ENCODE peak calls at places on chromosomes 4 and X, in five cellular contexts. X is hepatocyte, C is GM23248, J is OCI-LY7, W is HCT116. S is an unnamed sample.

GRCh38 chrX:45743081-45743533 is 542.4 kb upstream of the DIPK2B start:
- DNase-seq in X (no peak), C (peak), J (no peak), W (peak), S (no peak)

GRCh38 chr4:123785515-123785914 is 388.9 kb downstream of the SPRY1 start:
- DNase-seq in X (no peak), C (peak), J (no peak), W (no peak), S (peak)

GRCh38 chr4:845836-846251 is 19.9 kb upstream of the CPLX1 start:
- DNase-seq in X (no peak), C (peak), J (no peak), W (no peak), S (no peak)

GRCh38 chrX:56783450-56783831 is 54.4 kb downstream of the NBDY start:
- DNase-seq in X (no peak), C (no peak), J (no peak), W (no peak), S (peak)

GRCh38 chr4:149781150-149781549 is 34.5 kb downstream of the IQCM start:
- DNase-seq in X (no peak), C (peak), J (no peak), W (peak), S (no peak)

GRCh38 chr4:4787421-4787820 is 72.0 kb upstream of the MSX1 start:
- DNase-seq in X (no peak), C (no peak), J (peak), W (no peak), S (no peak)

GRCh38 chrX:20452487-20452886 is 185.8 kb upstream of the RPS6KA3 start:
- DNase-seq in X (no peak), C (no peak), J (no peak), W (no peak), S (no peak)

GRCh38 chr4:94957030-94957429 is 199.3 kb downstream of the BMPR1B start:
- DNase-seq in X (no peak), C (no peak), J (no peak), W (no peak), S (peak)

GRCh38 chr4:175435437-175435836 is 376.6 kb downstream of the GPM6A start:
- DNase-seq in X (no peak), C (no peak), J (peak), W (no peak), S (peak)

GRCh38 chr4:37453361-37454262 is 209.1 kb downstream of the NWD2 start:
- DNase-seq in X (peak), C (peak), J (no peak), W (no peak), S (peak)

GRCh38 chrX:103311401-103311785 is 603 bp upstream of the BEX2 start:
- DNase-seq in X (no peak), C (no peak), J (no peak), W (no peak), S (no peak)
- TF ChIP-seq EZH2phosphoT487 in X (no peak), C (no peak), J (no peak), W (no peak), S (no peak)

DNA sequence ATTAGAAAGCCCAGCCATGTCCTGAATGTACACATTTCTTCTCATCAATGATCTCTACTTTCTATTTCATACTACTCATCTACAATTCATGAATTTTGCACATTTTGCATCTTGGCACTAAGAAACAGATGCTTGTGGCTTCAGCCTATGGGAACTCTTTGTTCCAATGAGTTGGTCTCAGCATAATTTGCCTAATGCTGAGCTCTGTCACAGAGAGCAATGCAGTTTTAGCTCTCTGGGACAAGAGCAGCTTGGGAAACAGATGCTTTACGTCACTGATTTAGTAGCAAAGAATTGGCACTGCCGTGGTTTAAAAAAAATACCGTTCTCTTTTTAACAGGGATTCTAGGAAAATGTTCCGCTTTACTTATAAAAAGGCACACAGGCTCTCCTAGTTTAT is 162.4 kb downstream of the WDFY3 start:
- DNase-seq in X (no peak), C (peak), J (no peak), W (no peak), S (no peak)
- H3K4me3 ChIP-seq in X (no peak), C (peak), J (no peak), W (no peak), S (no peak)

GRCh38 chr4:157664726-157665125 is 444.2 kb downstream of the GRIA2 start:
- DNase-seq in X (no peak), C (peak), J (no peak), W (peak), S (no peak)
- TF ChIP-seq EZH2phosphoT487 in X (no peak), C (no peak), J (no peak), W (no peak), S (no peak)

GRCh38 chr4:80199947-80200346 is 2.6 kb downstream of the PRDM8 start:
- DNase-seq in X (no peak), C (no peak), J (no peak), W (no peak), S (no peak)

GRCh38 chr4:80197132-80197573 is at the start of gene PRDM8:
- DNase-seq in X (no peak), C (peak), J (no peak), W (no peak), S (peak)

GRCh38 chr4:80196259-80197131 is 808 bp upstream of the PRDM8 start:
- DNase-seq in X (no peak), C (no peak), J (no peak), W (no peak), S (peak)

GRCh38 chr4:80199004-80199579 is 1.8 kb downstream of the PRDM8 start:
- DNase-seq in X (no peak), C (no peak), J (no peak), W (no peak), S (no peak)

GRCh38 chr4:80197601-80198444 is 520 bp downstream of the PRDM8 start:
- DNase-seq in X (no peak), C (peak), J (no peak), W (no peak), S (peak)
- H3K4me3 ChIP-seq in X (no peak), C (peak), J (no peak), W (no peak), S (peak)

GRCh38 chr4:42906906-42907774 is 14.6 kb downstream of the GRXCR1 start:
- DNase-seq in X (no peak), C (peak), J (no peak), W (no peak), S (no peak)
- TF ChIP-seq EZH2phosphoT487 in X (no peak), C (no peak), J (no peak), W (no peak), S (no peak)

DNA sequence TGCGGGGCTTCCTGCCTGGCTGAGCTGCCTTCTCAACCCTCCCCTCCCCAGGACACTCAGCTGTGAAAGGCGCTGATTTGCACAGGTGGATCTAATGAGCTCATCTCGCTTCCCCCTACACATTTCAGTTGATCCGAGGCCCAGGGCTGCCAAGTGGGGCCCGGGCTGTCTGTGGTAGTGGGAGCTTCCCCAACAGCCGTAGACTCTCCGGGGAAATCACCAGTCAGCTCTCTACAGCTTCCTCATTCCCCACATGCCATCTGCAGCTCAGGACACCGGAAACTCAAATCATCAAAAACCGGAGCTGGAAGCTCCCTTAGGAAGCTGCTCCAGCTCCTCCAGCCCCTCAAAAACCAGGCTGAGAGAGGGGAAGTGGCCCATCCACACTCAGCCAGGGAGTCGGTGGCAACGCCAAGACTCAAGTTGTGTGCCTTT is 56.2 kb downstream of the SMIM20 start:
- DNase-seq in X (no peak), C (no peak), J (peak), W (no peak), S (no peak)
- H3K4me3 ChIP-seq in X (no peak), C (no peak), J (no peak), W (no peak), S (no peak)

GRCh38 chr4:93396274-93396673 is 432.3 kb upstream of the ATOH1 start:
- DNase-seq in X (no peak), C (peak), J (no peak), W (peak), S (no peak)
- TF ChIP-seq EZH2phosphoT487 in X (no peak), C (no peak), J (no peak), W (no peak), S (no peak)

GRCh38 chrX:66076801-66077200 is 36.9 kb upstream of the VSIG4 start:
- DNase-seq in X (no peak), C (no peak), J (no peak), W (no peak), S (no peak)

GRCh38 chrX:66071116-66071515 is 31.2 kb upstream of the VSIG4 start:
- DNase-seq in X (no peak), C (no peak), J (no peak), W (no peak), S (no peak)

GRCh38 chrX:66074920-66075879 is 35.3 kb upstream of the VSIG4 start:
- DNase-seq in X (no peak), C (no peak), J (no peak), W (no peak), S (no peak)
- H3K4me3 ChIP-seq in X (no peak), C (no peak), J (no peak), W (no peak), S (no peak)

GRCh38 chrX:25726539-25726938 is 411.6 kb upstream of the MAGEB18 start:
- DNase-seq in X (peak), C (no peak), J (no peak), W (no peak), S (no peak)
- TF ChIP-seq EZH2phosphoT487 in X (no peak), C (no peak), J (no peak), W (no peak), S (no peak)

GRCh38 chr4:25875281-25875745 is 12.5 kb upstream of the SEL1L3 start:
- DNase-seq in X (no peak), C (no peak), J (peak), W (no peak), S (no peak)
- H3K4me3 ChIP-seq in X (no peak), C (no peak), J (peak), W (no peak), S (no peak)